ENCODE peak calls at places on chromosomes 13 and 19, in six cellular contexts. R, B, U, Y, K and V are unnamed samples. For H3K4me1, the result is how much of the 10 kb centered on the place peaks cover.

GRCh38 chr19:36008336-36008978 is at the start of gene SYNE4:
- DNase-seq in U (peak), R (no peak), Y (no peak), B (no peak), K (no peak), V (peak)

GRCh38 chr13:20609145-20609544 is 42.2 kb downstream of the IFT88 start:
- DNase-seq in K (no peak), U (no peak), R (no peak), B (no peak), Y (peak), V (no peak)

GRCh38 chr13:73110814-73111213 is 52.0 kb downstream of the KLF5 start:
- DNase-seq in K (no peak), U (no peak), B (no peak), Y (no peak), R (no peak), V (no peak)

GRCh38 chr19:29667390-29667783 is 2.1 kb downstream of the PLEKHF1 start:
- DNase-seq in B (no peak), U (no peak), R (no peak), Y (no peak), K (no peak), V (no peak)

GRCh38 chr13:59680429-59681024 is 483.2 kb downstream of the DIAPH3 start:
- DNase-seq in U (no peak), Y (no peak), R (no peak), B (no peak), K (no peak), V (no peak)

GRCh38 chr19:1911098-1911497 is 5.9 kb downstream of the ADAT3 start:
- DNase-seq in K (no peak), Y (no peak), R (no peak), B (no peak), U (no peak), V (no peak)

GRCh38 chr13:109677206-109677605 is 109.2 kb downstream of the IRS2 start:
- DNase-seq in U (no peak), K (no peak), R (no peak), Y (no peak), B (no peak), V (no peak)

GRCh38 chr19:15871570-15871969 is 26.3 kb downstream of the CYP4F2 start:
- DNase-seq in R (no peak), Y (no peak), B (no peak), U (no peak), K (no peak), V (no peak)

GRCh38 chr19:14943601-14944000 is 2.3 kb downstream of the OR7C2 start:
- DNase-seq in Y (no peak), B (no peak), U (no peak), K (no peak), R (no peak), V (no peak)

GRCh38 chr19:6687117-6687516 is 17.2 kb upstream of the TNFSF14 start:
- DNase-seq in U (no peak), K (no peak), Y (no peak), B (no peak), R (no peak), V (no peak)

GRCh38 chr13:34011552-34012085 is 193.7 kb downstream of the RFC3 start:
- DNase-seq in U (no peak), R (no peak), Y (no peak), B (no peak), K (no peak), V (peak)

GRCh38 chr13:50697746-50698526 is 145.6 kb downstream of the DLEU7 start:
- DNase-seq in K (no peak), B (no peak), Y (no peak), U (no peak), R (no peak), V (no peak)

GRCh38 chr13:35228536-35228935 is 248.0 kb downstream of the MAB21L1 start:
- DNase-seq in B (no peak), R (no peak), U (no peak), K (no peak), Y (peak), V (no peak)

GRCh38 chr13:37109080-37109678 is 3.7 kb upstream of the CSNK1A1L start:
- DNase-seq in R (no peak), Y (peak), K (no peak), U (no peak), B (peak), V (no peak)

GRCh38 chr13:99935772-99936171 is 35.8 kb downstream of the ZIC5 start:
- DNase-seq in U (no peak), Y (no peak), B (no peak), R (no peak), K (no peak), V (no peak)

GRCh38 chr19:33778089-33778791 is 18.4 kb upstream of the KCTD15 start:
- DNase-seq in K (peak), U (peak), R (peak), B (peak), Y (no peak), V (peak)

GRCh38 chr19:58544591-58545285 is 874 bp downstream of the TRIM28 start:
- DNase-seq in U (no peak), Y (no peak), B (no peak), R (peak), K (no peak), V (no peak)

GRCh38 chr13:85638815-85639393 is 160.3 kb downstream of the SLITRK6 start:
- DNase-seq in Y (no peak), K (no peak), U (no peak), B (no peak), R (no peak), V (no peak)

GRCh38 chr13:31538067-31539042 is 201.0 kb upstream of the RXFP2 start:
- DNase-seq in U (no peak), B (no peak), Y (peak), K (no peak), R (no peak), V (no peak)

GRCh38 chr13:49084961-49085360 is 109.2 kb downstream of the FNDC3A start:
- DNase-seq in K (no peak), B (no peak), Y (no peak), R (no peak), U (no peak), V (no peak)

GRCh38 chr13:114043421-114044053 is 69.7 kb upstream of the C13orf46 start:
- DNase-seq in Y (peak), R (no peak), K (peak), B (peak), U (no peak), V (no peak)

GRCh38 chr13:53201454-53202225 is 173.0 kb downstream of the OLFM4 start:
- DNase-seq in K (peak), Y (no peak), R (peak), B (no peak), U (peak), V (no peak)

GRCh38 chr13:32804673-32805260 is 211.5 kb upstream of the KL start:
- DNase-seq in K (no peak), Y (peak), U (no peak), R (no peak), B (no peak), V (no peak)

DNA sequence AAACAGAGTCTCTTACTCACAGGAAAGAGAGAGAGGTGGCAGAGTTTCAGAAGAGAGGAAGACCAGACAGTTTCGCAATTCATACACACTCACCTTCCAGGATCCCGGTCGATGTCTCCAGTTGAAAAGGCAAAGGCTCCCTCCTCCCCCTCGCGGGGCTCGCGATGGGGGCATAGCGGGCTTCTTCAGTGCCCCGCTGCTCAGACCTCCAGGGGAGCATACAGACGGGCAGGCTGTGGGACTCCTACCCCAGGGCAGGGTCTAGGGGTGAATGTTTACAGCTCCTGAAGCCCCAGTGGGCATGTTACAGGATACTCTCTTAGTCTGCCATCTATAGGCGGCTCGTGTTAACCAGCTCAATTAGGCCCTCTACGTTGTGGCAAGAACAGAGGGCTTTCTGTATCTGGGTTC is 139.2 kb downstream of the SLITRK5 start:
- DNase-seq in R (no peak), Y (no peak), U (no peak), B (no peak), K (no peak), V (peak)
- TF ChIP-seq CTCF in R (no peak), Y (no peak), U (no peak), B (no peak), K (no peak), V (no peak)

GRCh38 chr13:19075418-19075817 is 106.2 kb downstream of the TUBA3C start:
- DNase-seq in B (no peak), K (no peak), R (no peak), Y (no peak), U (no peak), V (no peak)
- H3K4me1 ChIP-seq in B (under half), K (under half), R (under half), Y (under half), U (under half), V (under half)

DNA sequence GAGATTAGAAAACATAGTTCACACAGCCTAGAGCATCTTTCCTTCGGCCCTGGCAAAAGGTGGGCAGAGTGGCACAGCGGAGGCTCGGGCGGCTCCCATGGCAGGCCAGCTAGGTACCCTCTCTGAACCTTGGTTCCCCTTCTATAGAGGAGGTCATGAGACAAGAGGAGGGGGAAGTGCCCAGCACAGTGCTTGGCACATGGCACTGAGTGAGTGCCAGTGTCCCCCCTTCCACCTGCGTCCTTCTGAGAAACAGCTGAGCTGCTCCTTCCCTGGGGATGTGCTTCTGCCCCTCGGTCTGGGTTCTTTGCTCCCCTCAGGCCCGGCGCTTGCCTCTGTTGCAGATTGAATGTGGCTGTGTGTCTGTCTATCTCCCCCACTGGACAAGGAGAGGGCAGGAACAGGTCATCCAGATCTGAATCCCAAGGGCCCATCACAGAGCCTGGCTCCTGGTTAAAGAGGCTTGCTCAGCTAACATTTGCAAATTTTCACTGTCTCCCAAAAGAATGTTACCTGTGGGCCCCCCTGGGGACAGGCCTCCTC is 165.6 kb downstream of the USP12 start:
- DNase-seq in Y (no peak), R (no peak), B (no peak), U (no peak), K (no peak), V (no peak)
- H3K4me3 ChIP-seq in Y (no peak), R (peak), B (peak), U (no peak), K (peak), V (no peak)

GRCh38 chr19:43662487-43662886 is 7.5 kb downstream of the PLAUR start:
- DNase-seq in B (no peak), K (no peak), R (no peak), Y (no peak), U (no peak), V (no peak)
- TF ChIP-seq CTCF in B (no peak), K (no peak), R (peak), Y (peak), U (no peak), V (peak)

GRCh38 chr19:55259540-55260210 is 858 bp upstream of the PPP6R1 start:
- DNase-seq in K (no peak), R (no peak), Y (no peak), B (no peak), U (peak), V (no peak)

GRCh38 chr19:55256562-55257460 is 2.0 kb downstream of the PPP6R1 start:
- DNase-seq in B (no peak), R (no peak), Y (no peak), U (no peak), K (no peak), V (no peak)

GRCh38 chr19:55258828-55259539 is at the start of gene PPP6R1:
- DNase-seq in R (peak), K (peak), Y (peak), U (peak), B (peak), V (peak)

GRCh38 chr19:55257461-55258411 is 1.1 kb downstream of the PPP6R1 start:
- DNase-seq in R (no peak), Y (no peak), B (no peak), U (no peak), K (no peak), V (no peak)

GRCh38 chr19:55258476-55258827 is 365 bp downstream of the PPP6R1 start:
- DNase-seq in U (no peak), B (no peak), Y (peak), R (no peak), K (no peak), V (no peak)
- H3K4me1 ChIP-seq in U (under half), B (under half), Y (under half), R (half or more), K (under half), V (under half)